ENCODE peak calls at places on chromosomes 11 and 22, in six cellular contexts. R, Z, B, G, L and T are unnamed samples.

GRCh38 chr11:93024376-93024775 is 54.9 kb downstream of the MTNR1B start:
- DNase-seq in Z (no peak), B (no peak), L (no peak), R (no peak), G (no peak), T (no peak)

GRCh38 chr11:79406376-79406775 is 34.5 kb downstream of the TENM4 start:
- DNase-seq in Z (no peak), R (no peak), B (no peak), G (no peak), L (no peak), T (peak)

GRCh38 chr22:27632451-27633295 is 168.9 kb downstream of the MN1 start:
- DNase-seq in G (no peak), L (no peak), R (no peak), B (no peak), Z (no peak), T (no peak)

GRCh38 chr11:58926695-58927094 is 12.6 kb upstream of the GLYATL1 start:
- DNase-seq in G (no peak), B (no peak), Z (no peak), L (no peak), R (peak), T (no peak)

GRCh38 chr11:130897262-130898182 is 18.8 kb downstream of the SNX19 start:
- DNase-seq in G (no peak), L (peak), R (peak), B (no peak), Z (no peak), T (no peak)

GRCh38 chr11:88474655-88475054 is 137.1 kb upstream of the CTSC start:
- DNase-seq in L (no peak), Z (no peak), R (no peak), B (no peak), G (no peak), T (no peak)

GRCh38 chr11:61967924-61968757 is 707 bp upstream of the FTH1 start:
- DNase-seq in R (no peak), L (no peak), Z (no peak), B (no peak), G (peak), T (no peak)

GRCh38 chr11:131867457-131868257 is 497.2 kb downstream of the NTM start:
- DNase-seq in B (no peak), R (peak), Z (no peak), L (peak), G (peak), T (peak)

GRCh38 chr11:14583252-14584105 is 60.1 kb upstream of the PDE3B start:
- DNase-seq in G (no peak), L (no peak), R (peak), Z (no peak), B (no peak), T (no peak)

GRCh38 chr11:35144811-35145210 is 5.8 kb downstream of the CD44 start:
- DNase-seq in B (no peak), L (no peak), R (peak), Z (no peak), G (no peak), T (no peak)

GRCh38 chr11:70854891-70855556 is 397.4 kb downstream of the SHANK2 start:
- DNase-seq in G (no peak), R (no peak), B (no peak), Z (no peak), L (no peak), T (no peak)

GRCh38 chr11:10792385-10793068 is 16.2 kb downstream of the EIF4G2 start:
- DNase-seq in R (peak), L (peak), G (peak), Z (peak), B (peak), T (peak)

GRCh38 chr11:112962854-112963367 is 1.7 kb downstream of the NCAM1 start:
- DNase-seq in R (no peak), G (no peak), B (no peak), Z (no peak), L (peak), T (no peak)

GRCh38 chr22:48765595-48765994 is 1062.1 kb downstream of the BRD1 start:
- DNase-seq in B (no peak), R (no peak), Z (no peak), G (no peak), L (no peak), T (no peak)

GRCh38 chr11:5423131-5423530 is 1.2 kb downstream of the OR51Q1 start:
- DNase-seq in Z (no peak), L (no peak), R (no peak), B (no peak), G (no peak), T (no peak)

GRCh38 chr11:113316251-113316650 is 1.9 kb downstream of the TTC12 start:
- DNase-seq in L (no peak), G (no peak), B (no peak), Z (no peak), R (no peak), T (no peak)

GRCh38 chr22:21629262-21630149 is at the start of gene YDJC:
- DNase-seq in B (peak), R (peak), Z (peak), G (peak), L (peak), T (peak)

GRCh38 chr22:36767035-36767775 is 8.7 kb downstream of the IFT27 start:
- DNase-seq in B (no peak), G (no peak), L (no peak), R (no peak), Z (no peak), T (no peak)

GRCh38 chr11:76918941-76919386 is 58.2 kb downstream of the ACER3 start:
- DNase-seq in Z (no peak), B (no peak), R (peak), G (no peak), L (no peak), T (no peak)

GRCh38 chr11:7672960-7673723 is at the start of gene CYB5R2:
- DNase-seq in Z (no peak), L (peak), B (no peak), R (peak), G (peak), T (no peak)

GRCh38 chr11:38824573-38824972 is 2226.5 kb upstream of the RAG2 start:
- DNase-seq in R (peak), G (no peak), Z (no peak), L (no peak), B (no peak), T (no peak)

GRCh38 chr11:131913267-131913666 is 542.9 kb downstream of the NTM start:
- DNase-seq in G (no peak), R (peak), Z (no peak), L (no peak), B (no peak), T (no peak)

GRCh38 chr22:17774928-17775675 is 833 bp upstream of the BID start:
- DNase-seq in R (no peak), Z (no peak), B (no peak), G (no peak), L (no peak), T (no peak)

GRCh38 chr11:64632237-64632636 is 41.2 kb downstream of the SLC22A12 start:
- DNase-seq in B (no peak), G (no peak), L (no peak), Z (no peak), R (no peak), T (no peak)

GRCh38 chr11:119423459-119424254 is 685 bp upstream of the THY1 start:
- DNase-seq in G (no peak), Z (no peak), R (no peak), L (no peak), B (no peak), T (no peak)